ENCODE peak calls at places on chromosomes 11 and 22, in nine cellular contexts. A is GF-D8; T is endothelial cell; X is AG10803; Y is GM23338; K is iris pigment epithelial cell; Q is activated CD4-positive, alpha-beta T cell treated with anti-CD3 and anti-CD28 coated beads, Interleukin-2, amount 10 ng/mL, durations not matched to agents 7 days and 5 days; N is NCI-H82; L is NCI-H2081. F is an unnamed sample.

GRCh38 chr11:133929401-133930052 is 27.2 kb downstream of the IGSF9B start:
- DNase-seq in A (no peak), T (no peak), X (no peak), Y (no peak), K (no peak), Q (no peak), N (no peak), L (no peak), F (no peak)

GRCh38 chr11:8218840-8219239 is 44.8 kb downstream of the LMO1 start:
- DNase-seq in A (no peak), T (no peak), X (no peak), Y (no peak), K (no peak), Q (no peak), N (no peak), L (no peak), F (no peak)

GRCh38 chr22:49972163-49973017 is 11.8 kb downstream of the PIM3 start:
- DNase-seq in A (no peak), T (peak; percentile 11), X (no peak), Y (no peak), K (no peak), Q (no peak), N (no peak), L (no peak), F (no peak)

GRCh38 chr22:49962012-49962750 is 1.6 kb downstream of the PIM3 start:
- DNase-seq in A (peak; percentile 35), T (peak; percentile 82), X (peak; percentile 89), Y (peak; percentile 85), K (peak; percentile 96), Q (peak; percentile 65), N (peak; percentile 80), L (peak; percentile 71), F (peak; percentile 94)

GRCh38 chr11:35842958-35843357 is 100.9 kb upstream of the LDLRAD3 start:
- DNase-seq in A (no peak), T (no peak), X (no peak), Y (no peak), K (no peak), Q (no peak), N (no peak), L (no peak), F (no peak)

GRCh38 chr22:36221799-36222751 is 17.3 kb downstream of the APOL2 start:
- DNase-seq in A (no peak), T (peak; percentile 53), X (no peak), Y (peak; percentile 86), K (peak; percentile 40), Q (peak; percentile 58), N (peak; percentile 51), L (peak; percentile 16), F (no peak)

GRCh38 chr22:41598081-41598480 is 8.4 kb upstream of the PMM1 start:
- DNase-seq in A (no peak), T (no peak), X (peak; percentile 74), Y (no peak), K (peak; percentile 90), Q (no peak), N (no peak), L (no peak), F (peak; percentile 82)

GRCh38 chr11:47278058-47278457 is 8.1 kb downstream of the MADD start:
- DNase-seq in A (no peak), T (no peak), X (no peak), Y (no peak), K (no peak), Q (no peak), N (no peak), L (no peak), F (no peak)

GRCh38 chr11:13008625-13009475 is at the start of gene RASSF10:
- DNase-seq in A (no peak), T (peak; percentile 83), X (no peak), Y (peak; percentile 94), K (peak; percentile 14), Q (peak; percentile 9), N (peak; percentile 54), L (peak; percentile 55), F (peak; percentile 79)

GRCh38 chr11:10455637-10456487 is 798 bp downstream of the AMPD3 start:
- DNase-seq in A (peak; percentile 61), T (peak; percentile 40), X (peak; percentile 58), Y (peak; percentile 77), K (peak; percentile 89), Q (peak; percentile 87), N (peak; percentile 78), L (peak; percentile 66), F (peak; percentile 79)

GRCh38 chr11:11622772-11623531 is 1.1 kb upstream of the GALNT18 start:
- DNase-seq in A (no peak), T (no peak), X (no peak), Y (no peak), K (no peak), Q (no peak), N (no peak), L (no peak), F (no peak)

F was measured in EL.